ENCODE peak calls at places on chromosomes 11 and 22, in four cellular contexts. X is cardiac fibroblast, B is HuH-7, W is NB4. C is an unnamed sample.

GRCh38 chr11:29153078-29153477 is 863.8 kb downstream of the KCNA4 start:
- DNase-seq in X (no peak), B (no peak), W (no peak), C (no peak)

GRCh38 chr11:112605093-112605666 is 344.5 kb upstream of the PLET1 start:
- DNase-seq in B (no peak), W (no peak), X (no peak), C (no peak)

GRCh38 chr11:15843309-15843857 is 513.0 kb downstream of the SOX6 start:
- DNase-seq in X (peak), B (no peak), W (no peak), C (no peak)

GRCh38 chr11:118909619-118910308 is 16.0 kb downstream of the BCL9L start:
- DNase-seq in B (no peak), W (no peak), X (no peak), C (no peak)

GRCh38 chr11:118883368-118884071 is at the start of gene CXCR5:
- DNase-seq in W (no peak), B (no peak), X (no peak), C (no peak)

GRCh38 chr11:27161071-27161470 is 120.5 kb downstream of the BBOX1 start:
- DNase-seq in X (no peak), W (no peak), B (no peak), C (no peak)

GRCh38 chr11:112884012-112884767 is 77.0 kb upstream of the NCAM1 start:
- DNase-seq in X (no peak), B (no peak), W (no peak), C (no peak)

GRCh38 chr11:67270256-67271211 is 4.3 kb downstream of the GRK2 start:
- DNase-seq in X (peak), B (no peak), W (peak), C (no peak)

GRCh38 chr11:126583594-126583993 is 228.1 kb downstream of the ST3GAL4 start:
- DNase-seq in X (no peak), W (no peak), B (no peak), C (no peak)

GRCh38 chr11:70415642-70416395 is 17.5 kb downstream of the CTTN start:
- DNase-seq in W (peak), B (no peak), X (no peak), C (no peak)

GRCh38 chr22:17807571-17808410 is 33.5 kb upstream of the BID start:
- DNase-seq in B (no peak), X (peak), W (no peak), C (peak)